ENCODE peak calls at places on chromosomes 16 and 17, in ten cellular contexts. N, A, O, C, Q, V, K, X, M and F are unnamed samples.
A peak's percentile ranks its signal among the peaks of the same experiment; 100 is the strongest.

GRCh38 chr17:2613089-2613808 is 19.8 kb downstream of the PAFAH1B1 start:
- DNase-seq in Q (no peak), O (no peak), N (no peak), C (no peak), A (no peak), M (no peak), K (no peak), X (no peak), V (no peak), F (no peak)

GRCh38 chr17:47848198-47848513 is 2.8 kb downstream of the SP6 start:
- DNase-seq in C (no peak), V (no peak), A (no peak), K (no peak), X (no peak), Q (no peak), M (no peak), O (no peak), N (no peak), F (no peak)

GRCh38 chr17:58265902-58266875 is 14.5 kb downstream of the MPO start:
- DNase-seq in A (no peak), K (no peak), N (no peak), O (no peak), V (no peak), M (no peak), X (no peak), C (no peak), Q (no peak), F (no peak)

GRCh38 chr17:45020354-45021138 is 30.9 kb downstream of the DCAKD start:
- DNase-seq in C (peak; percentile 49), O (no peak), N (peak; percentile 50), Q (no peak), K (no peak), V (peak; percentile 64), X (no peak), M (peak; percentile 76), A (no peak), F (no peak)

GRCh38 chr17:30363715-30364202 is 15.0 kb upstream of the CPD start:
- DNase-seq in X (no peak), Q (no peak), C (no peak), M (peak; percentile 91), N (no peak), A (no peak), K (peak; percentile 81), V (no peak), O (no peak), F (peak; percentile 95)

GRCh38 chr16:60031751-60032150 is 1297.6 kb upstream of the GOT2 start:
- DNase-seq in Q (no peak), A (peak; percentile 8), N (no peak), X (no peak), O (no peak), V (no peak), M (no peak), K (no peak), C (no peak), F (no peak)

GRCh38 chr16:798666-799065 is 1.9 kb downstream of the GNG13 start:
- DNase-seq in X (no peak), V (no peak), Q (no peak), C (no peak), K (no peak), M (no peak), A (no peak), N (no peak), O (no peak), F (no peak)

GRCh38 chr16:24984903-24985675 is 30.1 kb downstream of the ARHGAP17 start:
- DNase-seq in V (no peak), O (no peak), A (no peak), X (no peak), C (no peak), K (no peak), M (no peak), N (peak; percentile 41), Q (no peak), F (no peak)

GRCh38 chr17:76670020-76670707 is 26.6 kb upstream of the ST6GALNAC1 start:
- DNase-seq in Q (peak; percentile 2), X (no peak), O (no peak), N (no peak), A (no peak), M (no peak), K (no peak), V (peak; percentile 25), C (no peak), F (no peak)

GRCh38 chr17:7841622-7842379 is 7.8 kb downstream of the KDM6B start:
- DNase-seq in Q (peak; percentile 97), V (peak; percentile 92), O (peak; percentile 99), X (peak; percentile 88), N (peak; percentile 90), A (no peak), K (peak; percentile 62), M (peak; percentile 97), C (peak; percentile 96), F (peak; percentile 98)
- TF ChIP-seq CTCF in Q (no peak), V (no peak), O (no peak), X (no peak), N (peak; percentile 69), A (peak; percentile 11), K (no peak), M (no peak), C (no peak), F (peak; percentile 17)

DNA sequence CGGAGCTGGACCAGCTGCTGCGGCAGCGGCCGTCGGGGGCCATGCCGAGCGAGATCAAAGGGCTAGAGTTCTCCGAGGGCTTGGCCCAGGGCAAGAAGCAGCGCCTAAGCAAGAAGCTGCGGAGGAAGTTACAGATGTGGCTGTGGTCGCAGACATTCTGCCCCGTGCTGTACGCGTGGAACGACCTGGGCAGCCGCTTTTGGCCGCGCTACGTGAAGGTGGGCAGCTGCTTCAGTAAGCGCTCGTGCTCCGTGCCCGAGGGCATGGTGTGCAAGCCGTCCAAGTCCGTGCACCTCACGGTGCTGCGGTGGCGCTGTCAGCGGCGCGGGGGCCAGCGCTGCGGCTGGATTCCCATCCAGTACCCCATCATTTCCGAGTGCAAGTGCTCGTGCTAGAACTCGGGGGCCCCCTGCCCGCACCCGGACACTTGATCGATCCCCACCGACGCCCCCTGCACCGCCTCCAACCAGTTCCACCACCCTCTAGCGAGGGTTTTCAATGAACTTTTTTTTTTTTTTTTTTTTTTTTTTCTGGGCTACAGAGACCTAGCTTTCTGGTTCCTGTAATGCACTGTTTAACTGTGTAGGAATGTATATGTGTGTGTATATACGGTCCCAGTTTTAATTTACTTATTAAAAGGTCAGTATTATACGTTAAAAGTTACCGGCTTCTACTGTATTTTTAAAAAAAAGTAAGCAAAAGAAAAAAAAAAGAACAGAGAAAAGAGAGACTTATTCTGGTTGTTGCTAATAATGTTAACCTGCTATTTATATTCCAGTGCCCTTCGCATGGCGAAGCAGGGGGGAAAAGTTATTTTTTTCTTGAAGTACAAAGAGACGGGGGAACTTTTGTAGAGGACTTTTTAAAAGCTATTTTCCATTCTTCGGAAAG is 1.3 kb downstream of the NOG start:
- DNase-seq in O (peak; percentile 50), K (no peak), A (no peak), X (no peak), M (peak; percentile 35), Q (no peak), C (no peak), N (no peak), V (peak; percentile 19), F (peak; percentile 45)
- TF ChIP-seq CTCF in O (no peak), K (no peak), A (no peak), X (no peak), M (no peak), Q (no peak), C (no peak), N (no peak), V (no peak), F (no peak)

GRCh38 chr16:77603656-77604055 is 118.7 kb upstream of the NUDT7 start:
- DNase-seq in A (no peak), V (no peak), Q (no peak), C (no peak), X (no peak), M (no peak), K (no peak), N (no peak), O (no peak), F (no peak)

GRCh38 chr16:77594798-77595625 is 127.3 kb upstream of the NUDT7 start:
- DNase-seq in K (no peak), C (peak; percentile 16), Q (no peak), V (peak; percentile 73), A (no peak), O (no peak), N (no peak), X (no peak), M (no peak), F (no peak)

GRCh38 chr16:77596243-77596642 is 126.1 kb upstream of the NUDT7 start:
- DNase-seq in C (no peak), A (peak; percentile 43), Q (no peak), M (peak; percentile 35), X (no peak), N (no peak), K (no peak), O (no peak), V (peak; percentile 85), F (no peak)

GRCh38 chr16:77600555-77600954 is 121.8 kb upstream of the NUDT7 start:
- DNase-seq in C (no peak), M (no peak), K (no peak), N (no peak), A (no peak), X (no peak), O (no peak), Q (no peak), V (no peak), F (no peak)

GRCh38 chr16:77599793-77600415 is 122.4 kb upstream of the NUDT7 start:
- DNase-seq in V (peak; percentile 77), A (no peak), Q (no peak), O (peak; percentile 55), C (peak; percentile 16), X (no peak), M (peak; percentile 51), K (no peak), N (no peak), F (no peak)
- TF ChIP-seq CTCF in V (peak; percentile 94), A (peak; percentile 93), Q (peak; percentile 57), O (peak; percentile 92), C (peak; percentile 45), X (no peak), M (peak; percentile 83), K (peak; percentile 71), N (peak; percentile 64), F (peak; percentile 57)

GRCh38 chr17:72538443-72538842 is 417.6 kb downstream of the SOX9 start:
- DNase-seq in N (no peak), O (no peak), C (no peak), Q (no peak), M (no peak), X (no peak), A (no peak), V (no peak), K (no peak), F (no peak)

GRCh38 chr17:72545756-72546155 is 424.9 kb downstream of the SOX9 start:
- DNase-seq in Q (no peak), O (no peak), A (no peak), C (no peak), M (peak; percentile 49), V (no peak), X (no peak), N (no peak), K (no peak), F (no peak)

GRCh38 chr17:72538921-72539352 is 418.1 kb downstream of the SOX9 start:
- DNase-seq in X (no peak), O (no peak), V (no peak), M (no peak), C (peak; percentile 34), N (no peak), Q (no peak), K (no peak), A (no peak), F (no peak)

GRCh38 chr17:72539981-72540897 is 419.4 kb downstream of the SOX9 start:
- DNase-seq in V (peak; percentile 18), N (peak; percentile 72), M (peak; percentile 89), O (peak; percentile 84), Q (peak; percentile 80), A (peak; percentile 40), X (peak; percentile 46), K (no peak), C (peak; percentile 93), F (peak; percentile 58)

GRCh38 chr17:72542317-72542716 is 421.5 kb downstream of the SOX9 start:
- DNase-seq in O (no peak), A (no peak), M (no peak), V (no peak), C (no peak), K (no peak), N (no peak), Q (no peak), X (no peak), F (no peak)
- TF ChIP-seq CTCF in O (no peak), A (no peak), M (no peak), V (no peak), C (no peak), K (no peak), N (no peak), Q (no peak), X (no peak), F (no peak)